ENCODE peak calls at places on chromosome 9, in ten cellular contexts. One of them, this sample, is unnamed.
A peak's percentile ranks its signal among the peaks of the same experiment; 100 is the strongest.

GRCh38 chr9:121034529-121034928 is 15.5 kb downstream of the C5 start:
- DNase-seq in AG04450: no peak
- DNase-seq in cardiac muscle cell: no peak
- DNase-seq in aorta: no peak
- DNase-seq in IMR-90: no peak
- DNase-seq in coronary artery: no peak
- DNase-seq in body of pancreas: no peak
- DNase-seq in SJCRH30: no peak
- DNase-seq in colonic mucosa: no peak
- DNase-seq in choroid plexus epithelial cell: no peak
- DNase-seq in this sample: no peak

GRCh38 chr9:107280543-107280942 is 2.5 kb upstream of the RAD23B start:
- DNase-seq in IMR-90: peak; percentile 52
- DNase-seq in cardiac muscle cell: no peak
- DNase-seq in body of pancreas: no peak
- DNase-seq in choroid plexus epithelial cell: no peak
- DNase-seq in colonic mucosa: no peak
- DNase-seq in coronary artery: no peak
- DNase-seq in SJCRH30: no peak
- DNase-seq in aorta: no peak
- DNase-seq in AG04450: no peak
- DNase-seq in this sample: no peak

GRCh38 chr9:22169243-22169642 is 160.1 kb upstream of the CDKN2B start:
- DNase-seq in aorta: no peak
- DNase-seq in choroid plexus epithelial cell: peak; percentile 71
- DNase-seq in AG04450: no peak
- DNase-seq in cardiac muscle cell: no peak
- DNase-seq in IMR-90: peak; percentile 79
- DNase-seq in SJCRH30: peak; percentile 48
- DNase-seq in coronary artery: no peak
- DNase-seq in body of pancreas: no peak
- DNase-seq in colonic mucosa: no peak
- DNase-seq in this sample: no peak

GRCh38 chr9:16725066-16725465 is 145.4 kb downstream of the BNC2 start:
- DNase-seq in IMR-90: no peak
- DNase-seq in colonic mucosa: no peak
- DNase-seq in SJCRH30: no peak
- DNase-seq in body of pancreas: no peak
- DNase-seq in AG04450: no peak
- DNase-seq in choroid plexus epithelial cell: no peak
- DNase-seq in aorta: no peak
- DNase-seq in cardiac muscle cell: no peak
- DNase-seq in coronary artery: no peak
- DNase-seq in this sample: no peak

GRCh38 chr9:116574027-116574679 is 113.0 kb upstream of the TRIM32 start:
- DNase-seq in IMR-90: peak; percentile 13
- DNase-seq in aorta: no peak
- DNase-seq in cardiac muscle cell: peak; percentile 46
- DNase-seq in body of pancreas: peak; percentile 57
- DNase-seq in coronary artery: no peak
- DNase-seq in choroid plexus epithelial cell: peak; percentile 16
- DNase-seq in AG04450: no peak
- DNase-seq in colonic mucosa: peak; percentile 63
- DNase-seq in SJCRH30: peak; percentile 81
- DNase-seq in this sample: peak; percentile 61

GRCh38 chr9:99544526-99544925 is 277.2 kb upstream of the NR4A3 start:
- DNase-seq in choroid plexus epithelial cell: no peak
- DNase-seq in AG04450: no peak
- DNase-seq in aorta: no peak
- DNase-seq in coronary artery: no peak
- DNase-seq in colonic mucosa: no peak
- DNase-seq in SJCRH30: no peak
- DNase-seq in body of pancreas: no peak
- DNase-seq in IMR-90: no peak
- DNase-seq in cardiac muscle cell: no peak
- DNase-seq in this sample: no peak

GRCh38 chr9:116074658-116075057 is 78.9 kb upstream of the PAPPA start:
- DNase-seq in body of pancreas: no peak
- DNase-seq in coronary artery: no peak
- DNase-seq in AG04450: no peak
- DNase-seq in IMR-90: peak; percentile 74
- DNase-seq in cardiac muscle cell: no peak
- DNase-seq in colonic mucosa: no peak
- DNase-seq in aorta: no peak
- DNase-seq in choroid plexus epithelial cell: no peak
- DNase-seq in SJCRH30: no peak
- DNase-seq in this sample: no peak

GRCh38 chr9:100598641-100599145 is 20.8 kb downstream of the CAVIN4 start:
- DNase-seq in SJCRH30: no peak
- DNase-seq in choroid plexus epithelial cell: peak; percentile 76
- DNase-seq in aorta: peak; percentile 95
- DNase-seq in IMR-90: peak; percentile 71
- DNase-seq in cardiac muscle cell: peak; percentile 90
- DNase-seq in AG04450: no peak
- DNase-seq in colonic mucosa: peak; percentile 91
- DNase-seq in coronary artery: peak; percentile 76
- DNase-seq in body of pancreas: peak; percentile 90
- DNase-seq in this sample: peak; percentile 81

GRCh38 chr9:135960328-135961276 is 571 bp downstream of the UBAC1 start:
- DNase-seq in AG04450: no peak
- DNase-seq in IMR-90: no peak
- DNase-seq in coronary artery: no peak
- DNase-seq in SJCRH30: peak; percentile 42
- DNase-seq in cardiac muscle cell: peak; percentile 70
- DNase-seq in body of pancreas: peak; percentile 27
- DNase-seq in colonic mucosa: no peak
- DNase-seq in aorta: no peak
- DNase-seq in choroid plexus epithelial cell: peak; percentile 13
- DNase-seq in this sample: peak; percentile 36

GRCh38 chr9:135958485-135958884 is 2.7 kb downstream of the UBAC1 start:
- DNase-seq in SJCRH30: no peak
- DNase-seq in aorta: no peak
- DNase-seq in colonic mucosa: no peak
- DNase-seq in cardiac muscle cell: no peak
- DNase-seq in IMR-90: no peak
- DNase-seq in body of pancreas: no peak
- DNase-seq in choroid plexus epithelial cell: no peak
- DNase-seq in AG04450: no peak
- DNase-seq in coronary artery: no peak
- DNase-seq in this sample: no peak

GRCh38 chr9:135961811-135962695 is 880 bp upstream of the UBAC1 start:
- DNase-seq in body of pancreas: no peak
- DNase-seq in SJCRH30: no peak
- DNase-seq in IMR-90: no peak
- DNase-seq in aorta: no peak
- DNase-seq in choroid plexus epithelial cell: no peak
- DNase-seq in colonic mucosa: no peak
- DNase-seq in cardiac muscle cell: no peak
- DNase-seq in AG04450: no peak
- DNase-seq in coronary artery: no peak
- DNase-seq in this sample: no peak

GRCh38 chr9:135961277-135961705 is at the start of gene UBAC1:
- DNase-seq in cardiac muscle cell: peak; percentile 98
- DNase-seq in coronary artery: peak; percentile 98
- DNase-seq in aorta: peak; percentile 99
- DNase-seq in SJCRH30: peak; percentile 96
- DNase-seq in IMR-90: peak; percentile 94
- DNase-seq in body of pancreas: peak; percentile 95
- DNase-seq in colonic mucosa: peak; percentile 93
- DNase-seq in AG04450: peak; percentile 78
- DNase-seq in choroid plexus epithelial cell: peak; percentile 95
- DNase-seq in this sample: peak; percentile 93

GRCh38 chr9:135959814-135960213 is 1.4 kb downstream of the UBAC1 start:
- DNase-seq in IMR-90: no peak
- DNase-seq in coronary artery: no peak
- DNase-seq in aorta: no peak
- DNase-seq in colonic mucosa: no peak
- DNase-seq in cardiac muscle cell: peak; percentile 80
- DNase-seq in body of pancreas: no peak
- DNase-seq in choroid plexus epithelial cell: peak; percentile 13
- DNase-seq in SJCRH30: no peak
- DNase-seq in AG04450: no peak
- DNase-seq in this sample: no peak
- H3K4me3 ChIP-seq in IMR-90: peak overlapping the region; percentile 74
- H3K4me3 ChIP-seq in coronary artery: peak overlapping the region; percentile 99
- H3K4me3 ChIP-seq in aorta: no peak overlapping the region
- H3K4me3 ChIP-seq in colonic mucosa: peak overlapping the region; percentile 84
- H3K4me3 ChIP-seq in cardiac muscle cell: peak overlapping the region; percentile 65
- H3K4me3 ChIP-seq in body of pancreas: no peak overlapping the region
- H3K4me3 ChIP-seq in choroid plexus epithelial cell: peak overlapping the region; percentile 82
- H3K4me3 ChIP-seq in SJCRH30: peak overlapping the region; percentile 81
- H3K4me3 ChIP-seq in AG04450: peak overlapping the region; percentile 80
- H3K4me3 ChIP-seq in this sample: no peak overlapping the region

GRCh38 chr9:119370816-119371215 is 1.6 kb upstream of the BRINP1 start:
- DNase-seq in coronary artery: no peak
- DNase-seq in aorta: peak; percentile 82
- DNase-seq in body of pancreas: peak; percentile 18
- DNase-seq in cardiac muscle cell: peak; percentile 88
- DNase-seq in SJCRH30: peak; percentile 86
- DNase-seq in IMR-90: peak; percentile 1
- DNase-seq in colonic mucosa: peak; percentile 21
- DNase-seq in AG04450: no peak
- DNase-seq in choroid plexus epithelial cell: peak; percentile 41
- DNase-seq in this sample: peak; percentile 4

GRCh38 chr9:119368681-119369581 is at the start of gene BRINP1:
- DNase-seq in cardiac muscle cell: peak; percentile 90
- DNase-seq in AG04450: no peak
- DNase-seq in coronary artery: no peak
- DNase-seq in IMR-90: no peak
- DNase-seq in choroid plexus epithelial cell: peak; percentile 30
- DNase-seq in SJCRH30: peak; percentile 93
- DNase-seq in colonic mucosa: peak; percentile 18
- DNase-seq in body of pancreas: peak; percentile 15
- DNase-seq in aorta: peak; percentile 77
- DNase-seq in this sample: no peak

GRCh38 chr9:119366909-119367690 is 2.1 kb downstream of the BRINP1 start:
- DNase-seq in colonic mucosa: no peak
- DNase-seq in choroid plexus epithelial cell: no peak
- DNase-seq in SJCRH30: peak; percentile 74
- DNase-seq in AG04450: no peak
- DNase-seq in body of pancreas: peak; percentile 16
- DNase-seq in IMR-90: no peak
- DNase-seq in aorta: no peak
- DNase-seq in cardiac muscle cell: no peak
- DNase-seq in coronary artery: no peak
- DNase-seq in this sample: no peak

GRCh38 chr9:119368179-119368578 is 1.1 kb downstream of the BRINP1 start:
- DNase-seq in body of pancreas: no peak
- DNase-seq in AG04450: no peak
- DNase-seq in colonic mucosa: no peak
- DNase-seq in coronary artery: no peak
- DNase-seq in aorta: no peak
- DNase-seq in cardiac muscle cell: no peak
- DNase-seq in SJCRH30: peak; percentile 64
- DNase-seq in choroid plexus epithelial cell: no peak
- DNase-seq in IMR-90: no peak
- DNase-seq in this sample: no peak

GRCh38 chr9:119369670-119370366 is 583 bp upstream of the BRINP1 start:
- DNase-seq in SJCRH30: no peak
- DNase-seq in AG04450: no peak
- DNase-seq in aorta: no peak
- DNase-seq in body of pancreas: no peak
- DNase-seq in coronary artery: no peak
- DNase-seq in colonic mucosa: no peak
- DNase-seq in IMR-90: no peak
- DNase-seq in choroid plexus epithelial cell: no peak
- DNase-seq in cardiac muscle cell: no peak
- DNase-seq in this sample: no peak
- H3K4me3 ChIP-seq in SJCRH30: peak overlapping the region; percentile 75
- H3K4me3 ChIP-seq in AG04450: no peak overlapping the region
- H3K4me3 ChIP-seq in aorta: no peak overlapping the region
- H3K4me3 ChIP-seq in body of pancreas: peak overlapping the region; percentile 14
- H3K4me3 ChIP-seq in coronary artery: peak overlapping the region; percentile 67
- H3K4me3 ChIP-seq in colonic mucosa: peak overlapping the region; percentile 23
- H3K4me3 ChIP-seq in IMR-90: no peak overlapping the region
- H3K4me3 ChIP-seq in choroid plexus epithelial cell: peak overlapping the region; percentile 47
- H3K4me3 ChIP-seq in cardiac muscle cell: peak overlapping the region; percentile 49
- H3K4me3 ChIP-seq in this sample: no peak overlapping the region

GRCh38 chr9:129485140-129485758 is 135.7 kb downstream of the C9orf50 start:
- DNase-seq in aorta: no peak
- DNase-seq in choroid plexus epithelial cell: no peak
- DNase-seq in IMR-90: no peak
- DNase-seq in coronary artery: no peak
- DNase-seq in AG04450: no peak
- DNase-seq in SJCRH30: no peak
- DNase-seq in colonic mucosa: no peak
- DNase-seq in body of pancreas: no peak
- DNase-seq in cardiac muscle cell: no peak
- DNase-seq in this sample: no peak

GRCh38 chr9:129484325-129485000 is 136.4 kb downstream of the C9orf50 start:
- DNase-seq in aorta: no peak
- DNase-seq in IMR-90: no peak
- DNase-seq in choroid plexus epithelial cell: no peak
- DNase-seq in SJCRH30: no peak
- DNase-seq in coronary artery: no peak
- DNase-seq in colonic mucosa: no peak
- DNase-seq in AG04450: no peak
- DNase-seq in body of pancreas: no peak
- DNase-seq in cardiac muscle cell: no peak
- DNase-seq in this sample: no peak

GRCh38 chr9:129482521-129483466 is 138.1 kb downstream of the C9orf50 start:
- DNase-seq in IMR-90: peak; percentile 84
- DNase-seq in aorta: peak; percentile 94
- DNase-seq in SJCRH30: no peak
- DNase-seq in AG04450: no peak
- DNase-seq in choroid plexus epithelial cell: peak; percentile 92
- DNase-seq in cardiac muscle cell: peak; percentile 91
- DNase-seq in body of pancreas: peak; percentile 95
- DNase-seq in coronary artery: peak; percentile 91
- DNase-seq in colonic mucosa: peak; percentile 90
- DNase-seq in this sample: peak; percentile 81

GRCh38 chr9:129481824-129482511 is 138.9 kb downstream of the C9orf50 start:
- DNase-seq in coronary artery: peak; percentile 82
- DNase-seq in choroid plexus epithelial cell: peak; percentile 56
- DNase-seq in AG04450: no peak
- DNase-seq in aorta: peak; percentile 83
- DNase-seq in cardiac muscle cell: no peak
- DNase-seq in body of pancreas: no peak
- DNase-seq in SJCRH30: no peak
- DNase-seq in IMR-90: no peak
- DNase-seq in colonic mucosa: no peak
- DNase-seq in this sample: no peak

DNA sequence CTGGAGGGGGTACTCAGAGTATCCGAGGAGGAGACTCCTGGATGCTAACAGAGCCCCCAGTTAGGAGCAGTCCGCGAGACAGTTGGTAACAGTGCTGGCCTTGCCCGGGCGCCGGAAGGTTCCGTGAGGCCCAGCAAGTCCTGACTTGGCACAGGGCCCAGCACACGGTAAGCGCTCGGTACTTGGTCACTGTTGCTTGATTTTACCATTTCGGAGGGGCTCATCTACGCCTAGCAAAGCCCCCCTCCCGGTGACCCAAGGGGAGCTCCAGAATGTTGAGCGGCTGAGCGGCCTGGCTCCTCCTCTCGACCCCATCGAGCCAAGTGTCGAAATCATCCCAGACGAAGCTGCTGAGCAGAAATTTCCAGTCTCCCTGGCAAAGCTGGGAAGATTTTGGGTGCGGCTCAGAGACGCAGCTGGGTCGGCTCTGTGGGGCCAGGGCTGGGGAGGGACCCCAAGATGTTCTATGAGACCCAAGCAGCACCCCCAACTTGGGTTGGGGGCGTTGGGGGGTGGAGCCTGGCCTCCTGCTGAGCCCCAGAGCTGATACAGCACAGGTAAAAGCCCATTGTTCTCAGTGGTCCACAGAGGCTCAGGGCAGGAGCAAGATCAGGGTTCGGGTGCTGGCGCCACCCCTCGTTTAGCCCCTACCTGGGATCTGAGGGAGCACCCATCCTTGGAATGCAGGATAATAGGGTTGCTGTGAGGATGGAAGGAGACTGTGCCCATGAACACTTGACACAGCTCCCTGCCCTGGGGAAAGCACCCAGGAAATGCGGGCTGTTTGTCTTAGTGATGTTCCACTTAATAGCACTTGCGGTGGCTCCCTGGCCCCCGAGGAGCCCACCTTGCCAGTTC is 137.2 kb downstream of the C9orf50 start:
- DNase-seq in choroid plexus epithelial cell: peak; percentile 99
- DNase-seq in body of pancreas: peak; percentile 91
- DNase-seq in colonic mucosa: peak; percentile 90
- DNase-seq in AG04450: no peak
- DNase-seq in SJCRH30: peak; percentile 46
- DNase-seq in coronary artery: peak; percentile 97
- DNase-seq in cardiac muscle cell: peak; percentile 75
- DNase-seq in aorta: peak; percentile 96
- DNase-seq in IMR-90: peak; percentile 85
- DNase-seq in this sample: peak; percentile 66
- H3K4me3 ChIP-seq in choroid plexus epithelial cell: peak overlapping the region; percentile 11
- H3K4me3 ChIP-seq in body of pancreas: no peak overlapping the region
- H3K4me3 ChIP-seq in colonic mucosa: peak overlapping the region; percentile 50
- H3K4me3 ChIP-seq in AG04450: peak overlapping the region; percentile 27
- H3K4me3 ChIP-seq in SJCRH30: peak overlapping the region; percentile 50
- H3K4me3 ChIP-seq in coronary artery: peak overlapping the region; percentile 70
- H3K4me3 ChIP-seq in cardiac muscle cell: no peak overlapping the region
- H3K4me3 ChIP-seq in aorta: peak overlapping the region; percentile 15
- H3K4me3 ChIP-seq in IMR-90: no peak overlapping the region
- H3K4me3 ChIP-seq in this sample: peak overlapping the region; percentile 61

GRCh38 chr9:122444366-122444765 is 33.4 kb downstream of the OR1J1 start:
- DNase-seq in colonic mucosa: no peak
- DNase-seq in SJCRH30: no peak
- DNase-seq in aorta: no peak
- DNase-seq in body of pancreas: peak; percentile 12
- DNase-seq in IMR-90: peak; percentile 84
- DNase-seq in coronary artery: no peak
- DNase-seq in AG04450: peak; percentile 42
- DNase-seq in choroid plexus epithelial cell: peak; percentile 82
- DNase-seq in cardiac muscle cell: no peak
- DNase-seq in this sample: no peak
- H3K4me3 ChIP-seq in colonic mucosa: no peak overlapping the region
- H3K4me3 ChIP-seq in SJCRH30: no peak overlapping the region
- H3K4me3 ChIP-seq in aorta: no peak overlapping the region
- H3K4me3 ChIP-seq in body of pancreas: no peak overlapping the region
- H3K4me3 ChIP-seq in IMR-90: no peak overlapping the region
- H3K4me3 ChIP-seq in coronary artery: no peak overlapping the region
- H3K4me3 ChIP-seq in AG04450: no peak overlapping the region
- H3K4me3 ChIP-seq in choroid plexus epithelial cell: no peak overlapping the region
- H3K4me3 ChIP-seq in cardiac muscle cell: no peak overlapping the region
- H3K4me3 ChIP-seq in this sample: no peak overlapping the region